ENCODE peak calls at places on chromosomes 11 and 22, in six cellular contexts. One of them, this sample, is unnamed.

GRCh38 chr22:40193429-40194421 is 16.0 kb downstream of the TNRC6B start:
- DNase-seq in astrocyte of the spinal cord: peak
- DNase-seq in CD8-positive, alpha-beta T cell: no peak
- DNase-seq in fibroblast of lung: peak
- DNase-seq in prostate gland: no peak
- DNase-seq in endodermal cell: peak
- DNase-seq in this sample: peak

GRCh38 chr11:19121646-19122045 is 4.7 kb downstream of the ZDHHC13 start:
- DNase-seq in astrocyte of the spinal cord: no peak
- DNase-seq in CD8-positive, alpha-beta T cell: no peak
- DNase-seq in fibroblast of lung: peak
- DNase-seq in prostate gland: no peak
- DNase-seq in endodermal cell: no peak
- DNase-seq in this sample: peak

GRCh38 chr11:65355013-65355775 is 643 bp downstream of the TIGD3 start:
- DNase-seq in astrocyte of the spinal cord: no peak
- DNase-seq in CD8-positive, alpha-beta T cell: peak
- DNase-seq in fibroblast of lung: no peak
- DNase-seq in prostate gland: no peak
- DNase-seq in endodermal cell: peak
- DNase-seq in this sample: no peak

GRCh38 chr22:39514373-39514973 is 5.9 kb upstream of the ATF4 start:
- DNase-seq in astrocyte of the spinal cord: peak
- DNase-seq in CD8-positive, alpha-beta T cell: no peak
- DNase-seq in fibroblast of lung: no peak
- DNase-seq in prostate gland: no peak
- DNase-seq in endodermal cell: peak
- DNase-seq in this sample: peak

GRCh38 chr22:20552450-20552894 is 45.1 kb downstream of the MED15 start:
- DNase-seq in astrocyte of the spinal cord: no peak
- DNase-seq in CD8-positive, alpha-beta T cell: no peak
- DNase-seq in fibroblast of lung: no peak
- DNase-seq in prostate gland: no peak
- DNase-seq in endodermal cell: no peak
- DNase-seq in this sample: peak

GRCh38 chr22:48872271-48873260 is 955.1 kb downstream of the BRD1 start:
- DNase-seq in astrocyte of the spinal cord: no peak
- DNase-seq in CD8-positive, alpha-beta T cell: no peak
- DNase-seq in fibroblast of lung: no peak
- DNase-seq in prostate gland: no peak
- DNase-seq in endodermal cell: peak
- DNase-seq in this sample: no peak

GRCh38 chr22:25053153-25053805 is 100.8 kb downstream of the KIAA1671 start:
- DNase-seq in astrocyte of the spinal cord: no peak
- DNase-seq in CD8-positive, alpha-beta T cell: no peak
- DNase-seq in fibroblast of lung: no peak
- DNase-seq in prostate gland: no peak
- DNase-seq in endodermal cell: no peak
- DNase-seq in this sample: no peak

GRCh38 chr11:14041040-14041439 is 78.5 kb downstream of the SPON1 start:
- DNase-seq in astrocyte of the spinal cord: no peak
- DNase-seq in CD8-positive, alpha-beta T cell: no peak
- DNase-seq in fibroblast of lung: no peak
- DNase-seq in prostate gland: no peak
- DNase-seq in endodermal cell: no peak
- DNase-seq in this sample: no peak

GRCh38 chr11:17631702-17632365 is 84.8 kb downstream of the OTOG start:
- DNase-seq in astrocyte of the spinal cord: no peak
- DNase-seq in CD8-positive, alpha-beta T cell: no peak
- DNase-seq in fibroblast of lung: no peak
- DNase-seq in prostate gland: no peak
- DNase-seq in endodermal cell: peak
- DNase-seq in this sample: no peak

GRCh38 chr11:76551400-76551799 is 106.6 kb downstream of the EMSY start:
- DNase-seq in astrocyte of the spinal cord: peak
- DNase-seq in CD8-positive, alpha-beta T cell: no peak
- DNase-seq in fibroblast of lung: no peak
- DNase-seq in prostate gland: no peak
- DNase-seq in endodermal cell: no peak
- DNase-seq in this sample: peak
- TF ChIP-seq CTCF in astrocyte of the spinal cord: peak
- TF ChIP-seq CTCF in CD8-positive, alpha-beta T cell: no peak
- TF ChIP-seq CTCF in fibroblast of lung: no peak
- TF ChIP-seq CTCF in prostate gland: no peak
- TF ChIP-seq CTCF in endodermal cell: no peak
- TF ChIP-seq CTCF in this sample: peak

DNA sequence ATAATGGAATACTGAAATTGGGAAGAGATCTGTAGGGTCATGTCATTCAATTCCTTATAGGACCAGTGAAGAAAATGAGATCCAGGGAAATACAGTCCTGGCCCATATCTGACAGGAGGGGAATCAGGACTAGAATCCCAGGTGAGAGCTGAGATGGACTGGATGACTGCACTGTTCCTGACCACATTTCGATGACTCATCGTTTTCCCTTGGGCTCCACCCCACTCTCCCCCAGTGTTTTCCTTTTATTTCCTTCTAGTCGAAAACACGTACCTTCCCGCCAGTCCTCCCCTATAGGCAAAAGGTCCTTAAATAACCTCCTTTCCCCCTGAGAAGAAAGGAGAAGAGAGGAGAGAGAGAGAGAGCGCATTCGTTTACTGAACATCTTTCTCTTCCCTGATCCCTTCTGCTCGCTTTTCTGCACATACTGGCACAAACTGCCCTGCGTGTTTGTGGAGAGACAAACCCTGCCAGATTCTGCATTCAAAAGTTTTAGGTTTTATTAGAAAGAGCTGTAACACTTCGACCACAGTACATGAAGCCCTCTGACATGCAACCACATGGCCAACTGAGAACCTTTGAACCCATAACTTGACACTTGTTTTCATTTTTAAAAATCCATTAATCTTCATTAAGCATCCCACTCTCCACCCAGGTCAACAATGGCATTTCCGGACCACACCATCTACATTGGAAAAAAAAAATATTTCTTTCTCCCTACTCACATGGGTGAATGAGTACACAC is 565.7 kb downstream of the METTL15 start:
- DNase-seq in astrocyte of the spinal cord: no peak
- DNase-seq in CD8-positive, alpha-beta T cell: no peak
- DNase-seq in fibroblast of lung: peak
- DNase-seq in prostate gland: no peak
- DNase-seq in endodermal cell: no peak
- DNase-seq in this sample: peak
- H3K4me3 ChIP-seq in astrocyte of the spinal cord: no peak
- H3K4me3 ChIP-seq in CD8-positive, alpha-beta T cell: no peak
- H3K4me3 ChIP-seq in fibroblast of lung: no peak
- H3K4me3 ChIP-seq in prostate gland: no peak
- H3K4me3 ChIP-seq in endodermal cell: no peak
- H3K4me3 ChIP-seq in this sample: peak

DNA sequence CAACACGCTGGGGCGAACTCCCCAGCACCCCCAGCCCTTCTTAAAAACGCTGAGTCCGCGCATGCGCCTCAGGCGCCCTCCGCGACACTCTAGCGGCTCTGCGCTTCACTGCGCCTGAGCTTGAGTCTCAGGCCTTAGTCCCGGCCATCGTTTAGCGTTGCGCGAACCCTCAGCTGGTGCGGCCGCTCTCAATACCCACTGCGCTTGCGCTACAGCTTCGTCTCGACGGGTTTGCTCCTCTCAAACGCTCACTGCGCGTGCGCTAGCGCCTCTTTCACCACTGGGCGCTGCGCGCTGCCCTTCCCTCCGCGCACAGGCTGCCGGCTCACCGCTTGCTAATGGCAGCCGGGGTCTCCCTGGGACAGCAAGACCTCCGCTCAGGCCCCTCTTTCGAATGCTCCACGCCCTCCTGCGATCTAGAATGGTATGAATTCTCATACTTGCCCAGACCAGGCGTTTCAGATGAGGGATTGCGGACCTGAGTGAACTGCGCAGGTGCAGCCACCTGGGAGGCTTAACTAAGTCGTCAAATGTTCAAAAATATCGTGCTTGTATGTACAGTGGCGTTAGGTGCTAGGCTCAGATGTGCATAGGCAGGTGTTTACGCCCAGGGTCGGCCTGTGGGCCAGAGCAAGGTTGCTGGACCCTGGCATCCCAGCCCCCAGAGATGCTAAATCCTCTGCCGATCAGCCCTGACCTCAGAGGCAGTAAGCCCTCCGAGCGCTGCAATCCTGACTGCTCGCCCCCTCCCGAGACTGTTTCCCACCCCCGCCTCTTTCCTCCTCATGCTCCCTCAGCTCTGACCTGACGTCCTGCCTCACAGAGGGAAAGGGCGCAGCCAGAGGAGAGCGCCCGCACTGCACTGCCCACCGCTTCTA is at the start of gene SLC2A11:
- DNase-seq in astrocyte of the spinal cord: peak
- DNase-seq in CD8-positive, alpha-beta T cell: peak
- DNase-seq in fibroblast of lung: peak
- DNase-seq in prostate gland: peak
- DNase-seq in endodermal cell: peak
- DNase-seq in this sample: peak
- TF ChIP-seq CTCF in astrocyte of the spinal cord: peak
- TF ChIP-seq CTCF in CD8-positive, alpha-beta T cell: peak
- TF ChIP-seq CTCF in fibroblast of lung: peak
- TF ChIP-seq CTCF in prostate gland: no peak
- TF ChIP-seq CTCF in endodermal cell: peak
- TF ChIP-seq CTCF in this sample: peak

GRCh38 chr11:69637601-69637955 is 3.4 kb upstream of the CCND1 start:
- DNase-seq in astrocyte of the spinal cord: no peak
- DNase-seq in CD8-positive, alpha-beta T cell: no peak
- DNase-seq in fibroblast of lung: no peak
- DNase-seq in prostate gland: no peak
- DNase-seq in endodermal cell: peak
- DNase-seq in this sample: no peak
- H3K4me3 ChIP-seq in astrocyte of the spinal cord: peak
- H3K4me3 ChIP-seq in CD8-positive, alpha-beta T cell: no peak
- H3K4me3 ChIP-seq in fibroblast of lung: no peak
- H3K4me3 ChIP-seq in prostate gland: no peak
- H3K4me3 ChIP-seq in endodermal cell: peak
- H3K4me3 ChIP-seq in this sample: peak

GRCh38 chr11:3047637-3048036 is 9.6 kb downstream of the CARS1 start:
- DNase-seq in astrocyte of the spinal cord: no peak
- DNase-seq in CD8-positive, alpha-beta T cell: no peak
- DNase-seq in fibroblast of lung: no peak
- DNase-seq in prostate gland: no peak
- DNase-seq in endodermal cell: no peak
- DNase-seq in this sample: no peak

GRCh38 chr11:3052109-3052479 is 5.1 kb downstream of the CARS1 start:
- DNase-seq in astrocyte of the spinal cord: no peak
- DNase-seq in CD8-positive, alpha-beta T cell: no peak
- DNase-seq in fibroblast of lung: no peak
- DNase-seq in prostate gland: no peak
- DNase-seq in endodermal cell: no peak
- DNase-seq in this sample: no peak

GRCh38 chr11:3051435-3052108 is 5.7 kb downstream of the CARS1 start:
- DNase-seq in astrocyte of the spinal cord: no peak
- DNase-seq in CD8-positive, alpha-beta T cell: no peak
- DNase-seq in fibroblast of lung: no peak
- DNase-seq in prostate gland: no peak
- DNase-seq in endodermal cell: no peak
- DNase-seq in this sample: no peak

GRCh38 chr11:3050386-3051325 is 6.6 kb downstream of the CARS1 start:
- DNase-seq in astrocyte of the spinal cord: no peak
- DNase-seq in CD8-positive, alpha-beta T cell: no peak
- DNase-seq in fibroblast of lung: no peak
- DNase-seq in prostate gland: no peak
- DNase-seq in endodermal cell: no peak
- DNase-seq in this sample: no peak

DNA sequence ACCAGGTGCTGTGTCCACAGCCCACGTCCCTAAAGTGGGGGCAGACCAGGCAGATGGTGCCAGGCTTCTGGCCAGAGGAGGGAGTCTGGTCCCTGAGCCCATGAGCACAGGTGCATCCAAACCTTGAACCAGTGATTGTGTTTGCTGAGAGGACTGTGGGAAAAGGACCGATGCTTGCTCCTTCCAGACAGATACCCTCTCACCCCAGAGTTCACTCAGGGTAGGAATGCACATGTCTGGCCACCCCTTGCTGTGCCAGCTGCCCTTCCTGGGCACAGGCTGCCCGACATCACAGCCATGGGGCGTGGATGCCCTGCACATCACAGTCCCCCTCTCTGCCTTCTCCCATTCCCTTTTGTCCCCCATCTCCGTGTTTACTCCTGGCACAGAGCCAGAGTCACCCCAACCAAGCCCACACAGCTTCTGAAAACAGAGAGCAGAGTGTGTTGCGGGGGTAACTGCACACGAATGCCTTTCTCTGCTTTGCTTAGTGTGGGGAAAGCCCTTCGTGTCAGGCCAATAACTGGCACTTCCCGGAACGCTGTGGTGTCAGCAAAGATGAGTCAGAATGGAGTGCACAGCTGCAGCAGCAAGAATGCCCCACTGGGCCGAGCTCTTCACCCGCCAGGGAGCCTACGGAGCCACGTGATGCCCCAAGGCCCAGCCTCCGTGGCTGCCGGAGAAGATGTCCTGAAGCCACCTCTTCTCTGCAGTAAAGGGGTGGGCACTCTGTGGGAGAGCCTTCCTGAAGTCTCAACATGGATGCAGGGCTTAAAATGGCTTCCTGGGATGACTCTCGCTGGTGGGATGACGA is 7.6 kb downstream of the CARS1 start:
- DNase-seq in astrocyte of the spinal cord: peak
- DNase-seq in CD8-positive, alpha-beta T cell: peak
- DNase-seq in fibroblast of lung: peak
- DNase-seq in prostate gland: peak
- DNase-seq in endodermal cell: no peak
- DNase-seq in this sample: peak
- TF ChIP-seq CTCF in astrocyte of the spinal cord: peak
- TF ChIP-seq CTCF in CD8-positive, alpha-beta T cell: no peak
- TF ChIP-seq CTCF in fibroblast of lung: peak
- TF ChIP-seq CTCF in prostate gland: no peak
- TF ChIP-seq CTCF in endodermal cell: no peak
- TF ChIP-seq CTCF in this sample: peak

GRCh38 chr11:122882809-122883681 is 486 bp downstream of the JHY start:
- DNase-seq in astrocyte of the spinal cord: no peak
- DNase-seq in CD8-positive, alpha-beta T cell: peak
- DNase-seq in fibroblast of lung: peak
- DNase-seq in prostate gland: peak
- DNase-seq in endodermal cell: peak
- DNase-seq in this sample: peak
- H3K4me3 ChIP-seq in astrocyte of the spinal cord: peak
- H3K4me3 ChIP-seq in CD8-positive, alpha-beta T cell: peak
- H3K4me3 ChIP-seq in fibroblast of lung: peak
- H3K4me3 ChIP-seq in prostate gland: peak
- H3K4me3 ChIP-seq in endodermal cell: peak
- H3K4me3 ChIP-seq in this sample: peak

GRCh38 chr22:17786435-17787158 is 12.3 kb upstream of the BID start:
- DNase-seq in astrocyte of the spinal cord: peak
- DNase-seq in CD8-positive, alpha-beta T cell: no peak
- DNase-seq in fibroblast of lung: peak
- DNase-seq in prostate gland: no peak
- DNase-seq in endodermal cell: peak
- DNase-seq in this sample: no peak
- TF ChIP-seq CTCF in astrocyte of the spinal cord: no peak
- TF ChIP-seq CTCF in CD8-positive, alpha-beta T cell: no peak
- TF ChIP-seq CTCF in fibroblast of lung: no peak
- TF ChIP-seq CTCF in prostate gland: no peak
- TF ChIP-seq CTCF in endodermal cell: peak
- TF ChIP-seq CTCF in this sample: no peak

GRCh38 chr11:119532551-119532950 is 109.6 kb upstream of the THY1 start:
- DNase-seq in astrocyte of the spinal cord: no peak
- DNase-seq in CD8-positive, alpha-beta T cell: no peak
- DNase-seq in fibroblast of lung: no peak
- DNase-seq in prostate gland: no peak
- DNase-seq in endodermal cell: peak
- DNase-seq in this sample: no peak
- H3K4me3 ChIP-seq in astrocyte of the spinal cord: no peak
- H3K4me3 ChIP-seq in CD8-positive, alpha-beta T cell: no peak
- H3K4me3 ChIP-seq in fibroblast of lung: no peak
- H3K4me3 ChIP-seq in prostate gland: no peak
- H3K4me3 ChIP-seq in endodermal cell: no peak
- H3K4me3 ChIP-seq in this sample: no peak

This sample was measured in AG10803.